ENCODE peak calls at places on chromosomes 12 and 14, in four cellular contexts. N, K, L and U are unnamed samples.
A peak's percentile ranks its signal among the peaks of the same experiment; 100 is the strongest.

GRCh38 chr12:118064608-118065007 is 3.6 kb upstream of the WSB2 start:
- DNase-seq in L (no peak), N (no peak), K (no peak), U (peak; percentile 49)

GRCh38 chr12:67651380-67651695 is 2.8 kb downstream of the DYRK2 start:
- DNase-seq in K (no peak), N (no peak), L (peak; percentile 62), U (peak; percentile 51)

GRCh38 chr14:75422169-75422568 is 5.7 kb upstream of the JDP2 start:
- DNase-seq in K (peak; percentile 26), N (no peak), L (peak; percentile 88), U (no peak)

GRCh38 chr12:13163868-13164267 is 32.7 kb upstream of the EMP1 start:
- DNase-seq in L (no peak), K (no peak), N (no peak), U (no peak)

GRCh38 chr12:53070901-53071492 is 8.2 kb downstream of the SPRYD3 start:
- DNase-seq in L (no peak), K (no peak), N (no peak), U (no peak)

GRCh38 chr12:13340149-13340548 is 143.6 kb downstream of the EMP1 start:
- DNase-seq in N (no peak), L (peak; percentile 91), K (no peak), U (no peak)

GRCh38 chr12:115337693-115338543 is 653.9 kb upstream of the TBX3 start:
- DNase-seq in N (no peak), L (peak; percentile 97), K (peak; percentile 87), U (no peak)

GRCh38 chr12:75854681-75855309 is 176.8 kb downstream of the PHLDA1 start:
- DNase-seq in N (no peak), L (peak; percentile 68), K (peak; percentile 61), U (no peak)

GRCh38 chr12:112408621-112409020 is 784 bp downstream of the RPL6 start:
- DNase-seq in K (no peak), N (no peak), L (peak; percentile 35), U (no peak)

GRCh38 chr12:121590476-121591143 is 9.8 kb upstream of the KDM2B start:
- DNase-seq in K (peak; percentile 35), N (no peak), L (no peak), U (peak; percentile 77)

GRCh38 chr14:35401422-35401729 is 3.2 kb downstream of the NFKBIA start:
- DNase-seq in N (no peak), K (no peak), L (no peak), U (no peak)

GRCh38 chr12:65823481-65824313 is 586 bp upstream of the HMGA2 start:
- DNase-seq in K (no peak), N (peak; percentile 70), L (peak; percentile 65), U (no peak)

GRCh38 chr12:7079826-7080125 is 12.5 kb downstream of the C1R start:
- DNase-seq in N (no peak), K (peak; percentile 21), L (peak; percentile 78), U (no peak)

GRCh38 chr12:110677206-110677911 is 11.6 kb downstream of the HVCN1 start:
- DNase-seq in K (no peak), L (no peak), N (no peak), U (peak; percentile 46)

GRCh38 chr14:104138098-104138890 is at the start of gene KIF26A:
- DNase-seq in L (no peak), N (no peak), K (no peak), U (peak; percentile 60)
- H3K4me3 ChIP-seq in L (no peak within 1 kb of the TSS), N (peak within 1 kb of the TSS; percentile 57), K (peak within 1 kb of the TSS; percentile 28), U (peak within 1 kb of the TSS; percentile 60)

GRCh38 chr12:64679487-64679983 is 69.2 kb downstream of the RASSF3 start:
- DNase-seq in L (peak; percentile 90), N (peak; percentile 71), K (no peak), U (no peak)
- H3K4me3 ChIP-seq in L (peak overlapping the region; percentile 9), N (no peak overlapping the region), K (no peak overlapping the region), U (no peak overlapping the region)

DNA sequence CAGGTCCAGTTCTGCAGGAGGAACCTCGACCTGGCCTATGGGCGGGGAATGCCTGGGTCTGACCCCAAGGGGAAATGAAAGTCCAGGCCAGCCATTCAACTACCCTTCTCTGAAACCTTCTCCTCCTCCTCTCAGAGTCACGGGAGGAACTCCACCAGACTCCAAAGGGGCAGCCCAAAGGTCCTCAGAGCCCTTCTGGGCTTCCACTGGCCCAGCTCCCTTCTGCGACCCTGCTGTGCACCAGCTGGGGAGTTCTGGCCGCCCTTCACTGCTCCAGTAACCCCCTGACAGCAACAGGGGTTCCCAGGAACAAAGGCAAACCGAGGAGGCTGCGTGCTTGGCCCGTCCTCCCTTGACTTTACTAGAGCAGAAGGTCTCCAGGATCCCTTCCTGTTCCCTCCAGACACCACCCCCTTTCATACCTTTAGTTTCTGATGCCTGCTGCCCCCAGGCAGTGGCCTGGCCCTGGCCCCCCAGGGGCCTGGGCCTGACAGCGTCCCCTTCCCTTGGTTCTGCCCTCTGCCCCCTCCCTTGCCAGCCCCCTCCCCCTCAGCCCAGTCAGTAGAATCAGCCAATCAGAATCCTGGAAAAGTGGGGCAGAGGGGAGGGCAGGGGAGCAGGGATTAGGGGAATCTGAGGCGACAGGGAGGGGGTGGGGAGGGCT is 850 bp upstream of the ZNF385A start:
- DNase-seq in N (no peak), K (no peak), L (no peak), U (no peak)
- H3K4me3 ChIP-seq in N (no peak overlapping the region), K (no peak overlapping the region), L (no peak overlapping the region), U (no peak overlapping the region)

GRCh38 chr12:116692605-116693004 is 45.3 kb downstream of the SPRING1 start:
- DNase-seq in L (no peak), K (no peak), N (no peak), U (no peak)

GRCh38 chr12:116695464-116695725 is 42.5 kb downstream of the SPRING1 start:
- DNase-seq in K (no peak), N (no peak), L (no peak), U (no peak)

GRCh38 chr12:116691636-116692035 is 46.2 kb downstream of the SPRING1 start:
- DNase-seq in N (no peak), K (no peak), L (no peak), U (no peak)

GRCh38 chr12:116694653-116695463 is 43.0 kb downstream of the SPRING1 start:
- DNase-seq in N (no peak), L (no peak), K (no peak), U (no peak)

DNA sequence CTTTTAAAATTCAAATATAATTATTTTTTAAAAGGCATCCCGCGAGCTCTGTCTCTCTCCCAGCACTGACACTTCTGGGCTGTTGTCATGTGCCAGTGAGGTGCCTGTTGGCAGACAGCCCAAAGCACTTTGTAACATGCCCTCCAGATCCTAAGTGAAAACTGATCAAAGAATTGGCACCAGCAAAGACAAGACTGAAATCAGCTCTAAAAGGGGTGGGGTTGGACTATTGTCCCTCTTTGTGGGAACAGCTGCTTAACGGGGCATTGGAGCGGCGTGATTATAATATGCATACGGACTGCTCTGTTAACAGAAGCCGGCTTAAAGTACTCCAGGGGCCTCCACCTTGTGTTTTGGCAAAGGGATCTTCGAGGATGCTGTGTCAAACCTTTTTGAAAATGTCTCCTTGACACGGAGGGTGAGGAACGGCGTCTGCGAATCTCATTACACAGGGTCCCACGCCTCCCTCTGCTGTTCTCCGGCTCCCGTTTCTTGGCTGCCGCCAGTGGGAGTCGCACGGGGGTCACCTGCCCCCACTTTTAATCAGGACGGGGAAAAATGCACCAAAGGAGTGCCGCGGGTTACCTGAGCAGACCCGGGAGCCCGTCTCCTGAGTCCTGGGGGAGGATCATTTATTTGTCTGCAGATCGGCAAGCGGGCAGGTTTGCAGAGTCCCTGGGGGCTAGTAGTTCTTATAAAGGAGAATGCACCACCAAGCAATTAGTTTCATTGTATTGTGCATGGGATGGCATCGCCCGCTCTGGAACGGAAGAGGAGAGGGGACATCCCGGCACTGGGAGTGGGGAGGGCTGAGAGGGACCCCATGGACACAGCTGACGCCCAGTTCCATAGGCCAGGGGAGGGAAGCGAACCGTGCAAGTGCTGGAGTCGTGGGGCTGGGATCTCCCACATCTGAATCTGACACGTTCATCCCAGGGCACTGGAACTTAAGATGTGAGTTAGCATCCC is 44.3 kb downstream of the SPRING1 start:
- DNase-seq in K (no peak), L (no peak), N (peak; percentile 35), U (no peak)
- H3K4me3 ChIP-seq in K (no peak overlapping the region), L (no peak overlapping the region), N (peak overlapping the region; percentile 21), U (no peak overlapping the region)